ENCODE peak calls at places on chromosomes 2 and 18, in six cellular contexts. D is left ventricle myocardium inferior; Y is skeletal muscle cell; F is breast epithelium; S is effector memory CD4-positive, alpha-beta T cell; P is body of pancreas. O is an unnamed sample.

GRCh38 chr2:95073856-95074662 is 47.5 kb downstream of the MRPS5 start:
- DNase-seq in D (no peak), Y (no peak), F (no peak), S (no peak), P (no peak), O (no peak)

GRCh38 chr18:9708882-9709877 is 1.1 kb downstream of the RAB31 start:
- DNase-seq in D (peak; percentile 25), Y (no peak), F (no peak), S (no peak), P (no peak), O (peak; percentile 68)

GRCh38 chr2:159124441-159124911 is 156.0 kb downstream of the TANC1 start:
- DNase-seq in D (no peak), Y (peak; percentile 81), F (no peak), S (no peak), P (peak; percentile 52), O (peak; percentile 82)

GRCh38 chr2:190183535-190183934 is 121.0 kb upstream of the MSTN start:
- DNase-seq in D (no peak), Y (no peak), F (no peak), S (no peak), P (no peak), O (no peak)

GRCh38 chr2:112138143-112139032 is at the start of gene FBLN7:
- DNase-seq in D (no peak), Y (no peak), F (no peak), S (no peak), P (no peak), O (peak; percentile 49)

GRCh38 chr18:8121091-8121490 is 488.1 kb upstream of the RAB12 start:
- DNase-seq in D (no peak), Y (no peak), F (no peak), S (no peak), P (no peak), O (no peak)

GRCh38 chr2:108199726-108200125 is 40.0 kb upstream of the SULT1C3 start:
- DNase-seq in D (no peak), Y (no peak), F (no peak), S (no peak), P (no peak), O (no peak)

GRCh38 chr18:12254137-12254819 is at the start of gene CIDEA:
- DNase-seq in D (no peak), Y (no peak), F (no peak), S (no peak), P (no peak), O (no peak)

GRCh38 chr2:163347982-163348842 is 387.6 kb downstream of the FIGN start:
- DNase-seq in D (peak; percentile 75), Y (peak; percentile 61), F (peak; percentile 68), S (no peak), P (peak; percentile 69), O (peak; percentile 42)

GRCh38 chr2:33134086-33134763 is 187.5 kb downstream of the LTBP1 start:
- DNase-seq in D (peak; percentile 51), Y (peak; percentile 99), F (no peak), S (no peak), P (peak; percentile 26), O (no peak)

GRCh38 chr2:134391751-134392160 is 137.9 kb downstream of the MGAT5 start:
- DNase-seq in D (no peak), Y (no peak), F (no peak), S (no peak), P (no peak), O (no peak)

GRCh38 chr2:201411421-201411820 is 39.8 kb downstream of the TRAK2 start:
- DNase-seq in D (no peak), Y (peak; percentile 78), F (no peak), S (no peak), P (no peak), O (no peak)

GRCh38 chr2:32632089-32632488 is 4.2 kb downstream of the TTC27 start:
- DNase-seq in D (no peak), Y (peak; percentile 4), F (no peak), S (no peak), P (no peak), O (no peak)

GRCh38 chr2:157989227-157989626 is 112.4 kb upstream of the UPP2 start:
- DNase-seq in D (no peak), Y (no peak), F (no peak), S (no peak), P (no peak), O (no peak)

GRCh38 chr2:132627542-132627941 is 42.5 kb downstream of the LYPD1 start:
- DNase-seq in D (no peak), Y (no peak), F (no peak), S (no peak), P (no peak), O (no peak)

GRCh38 chr18:13409997-13410396 is 191.4 kb downstream of the LDLRAD4 start:
- DNase-seq in D (no peak), Y (no peak), F (no peak), S (no peak), P (no peak), O (no peak)

GRCh38 chr2:189022492-189022891 is 48.3 kb downstream of the COL3A1 start:
- DNase-seq in D (no peak), Y (peak; percentile 67), F (no peak), S (no peak), P (no peak), O (no peak)

GRCh38 chr2:179746982-179747381 is 114.4 kb downstream of the ZNF385B start:
- DNase-seq in D (no peak), Y (no peak), F (no peak), S (no peak), P (no peak), O (no peak)

GRCh38 chr2:105873281-105873680 is 128.6 kb downstream of the NCK2 start:
- DNase-seq in D (no peak), Y (no peak), F (no peak), S (no peak), P (no peak), O (no peak)
- H3K4me3 ChIP-seq in D (no peak overlapping the region), Y (no peak overlapping the region), F (no peak overlapping the region), S (no peak overlapping the region), P (no peak overlapping the region), O (no peak overlapping the region)

GRCh38 chr2:10305254-10305635 is 2.5 kb downstream of the HPCAL1 start:
- DNase-seq in D (no peak), Y (no peak), F (no peak), S (no peak), P (no peak), O (no peak)
- H3K4me3 ChIP-seq in D (peak overlapping the region; percentile 92), Y (no peak overlapping the region), F (no peak overlapping the region), S (peak overlapping the region; percentile 81), P (no peak overlapping the region), O (no peak overlapping the region)

GRCh38 chr2:237294509-237294908 is 119.5 kb downstream of the COL6A3 start:
- DNase-seq in D (no peak), Y (no peak), F (no peak), S (no peak), P (no peak), O (no peak)

GRCh38 chr2:237289134-237289533 is 124.8 kb downstream of the COL6A3 start:
- DNase-seq in D (no peak), Y (no peak), F (no peak), S (no peak), P (no peak), O (no peak)

GRCh38 chr2:237290249-237290648 is 123.7 kb downstream of the COL6A3 start:
- DNase-seq in D (peak; percentile 89), Y (peak; percentile 83), F (no peak), S (no peak), P (peak; percentile 42), O (no peak)

GRCh38 chr2:237293966-237294365 is 120.0 kb downstream of the COL6A3 start:
- DNase-seq in D (no peak), Y (no peak), F (no peak), S (no peak), P (no peak), O (no peak)

GRCh38 chr2:237291138-237291792 is 122.7 kb downstream of the COL6A3 start:
- DNase-seq in D (peak; percentile 95), Y (peak; percentile 98), F (peak; percentile 85), S (no peak), P (peak; percentile 89), O (peak; percentile 97)
- H3K4me3 ChIP-seq in D (peak overlapping the region; percentile 4), Y (no peak overlapping the region), F (peak overlapping the region; percentile 24), S (no peak overlapping the region), P (no peak overlapping the region), O (peak overlapping the region; percentile 6)

GRCh38 chr18:67428148-67428547 is 88.4 kb downstream of the DSEL start:
- DNase-seq in D (no peak), Y (no peak), F (no peak), S (no peak), P (no peak), O (no peak)

GRCh38 chr18:67426477-67426876 is 90.0 kb downstream of the DSEL start:
- DNase-seq in D (no peak), Y (no peak), F (no peak), S (no peak), P (no peak), O (no peak)

GRCh38 chr18:67421666-67422065 is 94.9 kb downstream of the DSEL start:
- DNase-seq in D (no peak), Y (no peak), F (no peak), S (no peak), P (no peak), O (no peak)

GRCh38 chr18:67428805-67429204 is 87.7 kb downstream of the DSEL start:
- DNase-seq in D (no peak), Y (no peak), F (no peak), S (no peak), P (no peak), O (no peak)

GRCh38 chr18:67425724-67426123 is 90.8 kb downstream of the DSEL start:
- DNase-seq in D (no peak), Y (peak; percentile 97), F (no peak), S (no peak), P (no peak), O (no peak)
- H3K4me3 ChIP-seq in D (no peak overlapping the region), Y (no peak overlapping the region), F (no peak overlapping the region), S (no peak overlapping the region), P (no peak overlapping the region), O (no peak overlapping the region)

GRCh38 chr2:241408849-241409248 is 52.8 kb downstream of the FARP2 start:
- DNase-seq in D (no peak), Y (no peak), F (no peak), S (no peak), P (no peak), O (no peak)
- H3K4me3 ChIP-seq in D (no peak overlapping the region), Y (no peak overlapping the region), F (no peak overlapping the region), S (no peak overlapping the region), P (no peak overlapping the region), O (no peak overlapping the region)

DNA sequence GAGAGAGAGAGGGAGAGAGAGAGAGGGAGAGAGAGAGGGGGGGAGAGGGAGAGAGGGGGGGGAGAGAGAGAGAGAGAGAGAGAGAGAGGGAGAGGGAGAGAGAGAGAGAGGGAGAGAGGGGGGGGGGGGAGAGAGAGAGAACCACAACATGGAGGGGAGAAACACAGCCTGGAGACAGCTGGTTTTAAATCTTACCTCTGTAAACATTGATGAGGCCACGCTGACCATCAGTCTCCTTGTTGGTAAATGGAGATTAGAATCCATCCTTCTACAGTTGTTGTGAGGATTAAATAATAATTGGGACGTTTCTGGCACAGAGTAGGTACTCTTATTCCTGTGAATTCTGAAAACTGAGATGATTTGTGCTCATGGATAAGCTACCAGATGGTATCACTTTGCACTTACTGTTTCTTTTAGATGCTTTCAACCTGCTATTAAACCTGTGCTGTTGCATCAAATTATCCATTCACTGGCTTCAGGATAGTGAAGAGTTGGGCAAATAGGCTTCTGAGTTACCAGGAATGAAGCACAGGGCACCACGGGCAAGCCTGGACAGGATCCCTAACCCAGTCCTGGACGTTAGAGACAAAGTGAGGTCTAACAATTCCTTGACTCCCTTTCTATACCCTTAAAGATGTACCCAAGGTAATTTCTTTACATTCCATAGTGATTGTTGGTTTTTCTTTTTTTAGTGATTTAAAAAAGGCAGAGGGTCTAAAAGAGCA is 318.1 kb downstream of the ZNF521 start:
- DNase-seq in D (no peak), Y (no peak), F (no peak), S (no peak), P (no peak), O (no peak)
- H3K4me3 ChIP-seq in D (no peak overlapping the region), Y (no peak overlapping the region), F (no peak overlapping the region), S (no peak overlapping the region), P (no peak overlapping the region), O (no peak overlapping the region)

GRCh38 chr2:72149556-72150156 is 2.0 kb upstream of the CYP26B1 start:
- DNase-seq in D (peak; percentile 18), Y (no peak), F (no peak), S (no peak), P (peak; percentile 15), O (no peak)
- H3K4me3 ChIP-seq in D (peak overlapping the region; percentile 70), Y (peak overlapping the region; percentile 39), F (peak overlapping the region; percentile 70), S (peak overlapping the region; percentile 42), P (no peak overlapping the region), O (no peak overlapping the region)

O was measured in adrenal gland.